ENCODE peak calls at places on chromosome 19, in five cellular contexts. X is left cardiac atrium; Y is activated naive CD4-positive, alpha-beta T cell treated with anti-CD3 and anti-CD28 coated beads for 36 hours; N is HFF-Myc; O is fibroblast of villous mesenchyme. L is an unnamed sample.

GRCh38 chr19:58570770-58571574 is 2.2 kb downstream of the MZF1 start:
- DNase-seq in N (no peak), Y (peak; percentile 3), O (no peak), X (peak; percentile 28), L (no peak)

GRCh38 chr19:7196721-7197168 is 97.5 kb downstream of the INSR start:
- DNase-seq in N (no peak), Y (no peak), X (peak; percentile 42), O (peak; percentile 89), L (no peak)

GRCh38 chr19:47107201-47107952 is 6.2 kb downstream of the ZC3H4 start:
- DNase-seq in X (no peak), Y (peak; percentile 71), N (no peak), O (peak; percentile 43), L (peak; percentile 71)

GRCh38 chr19:30253581-30253996 is 118.6 kb upstream of the ZNF536 start:
- DNase-seq in X (no peak), O (no peak), N (no peak), Y (no peak), L (no peak)

GRCh38 chr19:44960906-44961734 is 5.9 kb downstream of the CLPTM1 start:
- DNase-seq in X (no peak), Y (no peak), N (no peak), O (no peak), L (no peak)

GRCh38 chr19:47124937-47125668 is 5.5 kb upstream of the SAE1 start:
- DNase-seq in O (peak; percentile 83), N (no peak), Y (no peak), X (no peak), L (peak; percentile 45)

GRCh38 chr19:37506387-37507166 is at the start of gene ZNF793:
- DNase-seq in N (no peak), X (peak; percentile 87), O (peak; percentile 60), Y (peak; percentile 85), L (no peak)

GRCh38 chr19:18637644-18638630 is 1.1 kb downstream of the KLHL26 start:
- DNase-seq in N (no peak), O (no peak), X (no peak), Y (peak; percentile 22), L (peak; percentile 50)

L was measured in Calu3.